ENCODE peak calls at places on chromosomes 5 and 9, in seven cellular contexts. J is CD4-positive, alpha-beta memory T cell; O is Panc1; Y is RWPE2; L is heart right ventricle; V is sigmoid colon; Q is effector memory CD4-positive, alpha-beta T cell. E is an unnamed sample.
A peak's percentile ranks its signal among the peaks of the same experiment; 100 is the strongest.

GRCh38 chr5:124913329-124913653 is 166.9 kb upstream of the ZNF608 start:
- DNase-seq in J (no peak), O (no peak), Y (no peak), L (no peak), V (no peak), Q (no peak), E (no peak)

GRCh38 chr9:3490957-3491356 is 34.8 kb downstream of the RFX3 start:
- DNase-seq in J (no peak), O (no peak), Y (no peak), L (no peak), V (no peak), Q (no peak), E (no peak)

GRCh38 chr9:17699615-17700315 is 120.9 kb downstream of the SH3GL2 start:
- DNase-seq in J (no peak), O (no peak), Y (no peak), L (no peak), V (no peak), Q (no peak), E (no peak)

GRCh38 chr9:127869310-127870152 is 7.9 kb downstream of the AK1 start:
- DNase-seq in J (peak; percentile 61), O (peak; percentile 46), Y (no peak), L (peak; percentile 91), V (peak; percentile 95), Q (peak; percentile 64), E (peak; percentile 92)

GRCh38 chr5:144072518-144072927 is 97.9 kb downstream of the YIPF5 start:
- DNase-seq in J (no peak), O (no peak), Y (no peak), L (no peak), V (no peak), Q (no peak), E (no peak)

GRCh38 chr5:87308024-87308423 is 40.3 kb downstream of the RASA1 start:
- DNase-seq in J (no peak), O (no peak), Y (no peak), L (no peak), V (no peak), Q (no peak), E (no peak)

GRCh38 chr9:89597711-89598707 is 6.8 kb upstream of the GADD45G start:
- DNase-seq in J (peak; percentile 52), O (no peak), Y (no peak), L (peak; percentile 61), V (no peak), Q (peak; percentile 13), E (peak; percentile 47)

GRCh38 chr9:32389365-32389764 is 4.9 kb downstream of the ACO1 start:
- DNase-seq in J (no peak), O (no peak), Y (no peak), L (peak; percentile 16), V (no peak), Q (no peak), E (no peak)

GRCh38 chr5:146890733-146891440 is 12.3 kb upstream of the PPP2R2B start:
- DNase-seq in J (no peak), O (no peak), Y (no peak), L (no peak), V (no peak), Q (no peak), E (no peak)

GRCh38 chr5:163434410-163434866 is 3.0 kb upstream of the CCNG1 start:
- DNase-seq in J (no peak), O (no peak), Y (no peak), L (no peak), V (no peak), Q (no peak), E (no peak)

GRCh38 chr5:133051117-133051546 is 681 bp upstream of the HSPA4 start:
- DNase-seq in J (no peak), O (no peak), Y (no peak), L (no peak), V (no peak), Q (no peak), E (no peak)

GRCh38 chr5:141328231-141328630 is 2.1 kb upstream of the PCDHGA1 start:
- DNase-seq in J (no peak), O (no peak), Y (no peak), L (no peak), V (no peak), Q (no peak), E (no peak)

GRCh38 chr5:132962429-132962928 is 955 bp downstream of the AFF4 start:
- DNase-seq in J (peak; percentile 43), O (peak; percentile 32), Y (no peak), L (peak; percentile 38), V (no peak), Q (no peak), E (peak; percentile 24)

GRCh38 chr9:126791406-126792230 is 13.2 kb upstream of the ZBTB43 start:
- DNase-seq in J (no peak), O (peak; percentile 90), Y (no peak), L (no peak), V (peak; percentile 46), Q (no peak), E (no peak)

DNA sequence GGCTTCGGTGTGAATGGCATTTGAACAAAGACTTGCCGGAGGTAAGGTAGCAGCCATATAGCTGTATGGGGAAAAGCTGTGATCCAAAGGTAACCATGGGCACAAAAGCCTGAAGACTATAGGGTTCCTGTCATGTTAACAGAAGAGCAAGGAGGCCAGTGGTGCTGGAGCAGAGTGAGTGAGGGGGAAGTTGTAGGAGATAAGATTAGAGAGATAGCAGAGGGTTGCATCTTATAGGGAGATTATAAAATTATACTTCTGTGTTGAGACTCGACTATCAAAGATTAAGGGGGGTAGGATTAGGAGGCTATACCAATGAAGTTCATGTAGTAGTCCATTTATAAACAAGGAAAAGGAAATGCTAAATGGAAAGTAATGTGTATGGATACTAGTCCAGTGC is 3.3 kb downstream of the NCBP1 start:
- DNase-seq in J (no peak), O (no peak), Y (no peak), L (no peak), V (no peak), Q (no peak), E (no peak)
- H3K4me1 ChIP-seq in J (peaks cover 61% of the 10 kb centered on the region), O (peaks cover 25% of the 10 kb centered on the region), Y (peaks cover 17% of the 10 kb centered on the region), L (peaks cover 70% of the 10 kb centered on the region), V (peaks cover 28% of the 10 kb centered on the region), Q (peaks cover 24% of the 10 kb centered on the region), E (no peaks in the 10 kb centered on the region)

GRCh38 chr9:131606896-131607567 is 61.7 kb downstream of the PRRT1B start:
- DNase-seq in J (no peak), O (no peak), Y (no peak), L (no peak), V (no peak), Q (no peak), E (no peak)

GRCh38 chr9:131605770-131606590 is 60.7 kb downstream of the PRRT1B start:
- DNase-seq in J (no peak), O (no peak), Y (no peak), L (no peak), V (no peak), Q (no peak), E (no peak)

GRCh38 chr9:131601683-131602181 is 56.4 kb downstream of the PRRT1B start:
- DNase-seq in J (no peak), O (no peak), Y (no peak), L (no peak), V (no peak), Q (no peak), E (no peak)

GRCh38 chr9:131603711-131604439 is 58.6 kb downstream of the PRRT1B start:
- DNase-seq in J (no peak), O (no peak), Y (no peak), L (no peak), V (no peak), Q (no peak), E (no peak)

GRCh38 chr9:131603199-131603598 is 57.9 kb downstream of the PRRT1B start:
- DNase-seq in J (no peak), O (no peak), Y (no peak), L (no peak), V (no peak), Q (no peak), E (no peak)
- H3K36me3 ChIP-seq in J (peaks cover 79% of the 10 kb centered on the region), O (no peaks in the 10 kb centered on the region), Y (no peaks in the 10 kb centered on the region), L (no peaks in the 10 kb centered on the region), V (peaks cover 18% of the 10 kb centered on the region), Q (peaks cover 69% of the 10 kb centered on the region), E (peaks cover 14% of the 10 kb centered on the region)

GRCh38 chr5:38379360-38379827 is 121.0 kb downstream of the EGFLAM start:
- DNase-seq in J (no peak), O (no peak), Y (no peak), L (no peak), V (no peak), Q (no peak), E (no peak)

GRCh38 chr5:38381361-38381760 is 123.0 kb downstream of the EGFLAM start:
- DNase-seq in J (no peak), O (no peak), Y (no peak), L (no peak), V (no peak), Q (no peak), E (no peak)

GRCh38 chr5:38380522-38380921 is 122.2 kb downstream of the EGFLAM start:
- DNase-seq in J (no peak), O (no peak), Y (no peak), L (no peak), V (no peak), Q (no peak), E (no peak)

GRCh38 chr5:38376404-38376803 is 118.0 kb downstream of the EGFLAM start:
- DNase-seq in J (no peak), O (no peak), Y (no peak), L (no peak), V (no peak), Q (no peak), E (no peak)

GRCh38 chr5:38378579-38378978 is 120.2 kb downstream of the EGFLAM start:
- DNase-seq in J (no peak), O (no peak), Y (no peak), L (no peak), V (no peak), Q (no peak), E (no peak)
- H3K27me3 ChIP-seq in J (no peaks in the 10 kb centered on the region), O (peaks cover 21% of the 10 kb centered on the region), Y (peaks cover 39% of the 10 kb centered on the region), L (peaks cover 28% of the 10 kb centered on the region), V (no peaks in the 10 kb centered on the region), Q (peaks cover 6% of the 10 kb centered on the region), E (peaks cover 6% of the 10 kb centered on the region)

DNA sequence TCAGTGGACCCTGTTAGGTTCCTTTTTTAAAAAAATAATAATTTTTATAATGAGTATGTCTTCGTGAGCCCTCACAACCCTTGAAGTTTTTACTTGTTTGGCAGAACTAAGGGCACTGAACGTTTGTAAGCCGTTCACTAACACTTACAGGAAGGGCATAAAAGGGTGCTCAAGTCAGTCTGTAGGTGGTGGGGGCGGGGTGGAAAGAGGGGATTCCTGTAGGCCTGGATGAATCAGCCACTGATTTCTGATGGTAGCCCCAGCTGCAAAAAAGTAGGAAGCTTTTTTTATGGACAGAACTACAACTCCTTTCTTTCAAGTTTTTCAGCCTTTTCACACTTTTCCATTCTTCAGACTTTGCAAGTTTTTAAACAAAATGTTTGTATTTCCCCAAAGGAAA is 35.8 kb downstream of the PIK3R1 start:
- DNase-seq in J (peak; percentile 30), O (no peak), Y (no peak), L (no peak), V (peak; percentile 78), Q (peak; percentile 16), E (no peak)
- H3K4me1 ChIP-seq in J (peaks cover 86% of the 10 kb centered on the region), O (peaks cover 33% of the 10 kb centered on the region), Y (peaks cover 20% of the 10 kb centered on the region), L (peaks cover 80% of the 10 kb centered on the region), V (peaks cover 88% of the 10 kb centered on the region), Q (peaks cover 32% of the 10 kb centered on the region), E (no peaks in the 10 kb centered on the region)